ENCODE peak calls at places on chromosomes 11 and 22, in eight cellular contexts. I is AG09309, L is choroid plexus epithelial cell, H is K562, D is lower lobe of right lung, P is astrocyte of the cerebellum, G is astrocyte of the spinal cord, Y is upper lobe of right lung. X is an unnamed sample.

GRCh38 chr22:31947296-31947695 is 3.0 kb downstream of the YWHAH start:
- DNase-seq in I (no peak), L (peak), H (no peak), D (no peak), P (no peak), G (peak), Y (no peak), X (no peak)

GRCh38 chr22:35548762-35549106 is 8.1 kb downstream of the RASD2 start:
- DNase-seq in I (no peak), L (no peak), H (no peak), D (no peak), P (no peak), G (no peak), Y (no peak), X (no peak)

GRCh38 chr22:20218320-20218872 is 49.7 kb downstream of the RTN4R start:
- DNase-seq in I (no peak), L (no peak), H (no peak), D (no peak), P (no peak), G (no peak), Y (no peak), X (no peak)

GRCh38 chr11:8831861-8832260 is 79.1 kb upstream of the AKIP1 start:
- DNase-seq in I (no peak), L (no peak), H (no peak), D (no peak), P (no peak), G (no peak), Y (no peak), X (no peak)

GRCh38 chr11:118012083-118012669 is 26.0 kb downstream of the IL10RA start:
- DNase-seq in I (no peak), L (peak), H (peak), D (peak), P (no peak), G (no peak), Y (peak), X (peak)

GRCh38 chr11:128709402-128709801 is 15.5 kb downstream of the FLI1 start:
- DNase-seq in I (peak), L (peak), H (no peak), D (no peak), P (peak), G (peak), Y (no peak), X (peak)

GRCh38 chr11:113382121-113382520 is 5.5 kb upstream of the ANKK1 start:
- DNase-seq in I (no peak), L (no peak), H (no peak), D (no peak), P (no peak), G (no peak), Y (no peak), X (no peak)

GRCh38 chr11:2587976-2588748 is 111.6 kb downstream of the KCNQ1OT1 start:
- DNase-seq in I (no peak), L (no peak), H (peak), D (no peak), P (no peak), G (no peak), Y (peak), X (no peak)

GRCh38 chr11:61297341-61297740 is 2.2 kb upstream of the VWCE start:
- DNase-seq in I (no peak), L (peak), H (no peak), D (no peak), P (no peak), G (no peak), Y (no peak), X (no peak)

GRCh38 chr11:125483592-125483991 is 12.5 kb downstream of the FEZ1 start:
- DNase-seq in I (no peak), L (no peak), H (no peak), D (no peak), P (no peak), G (no peak), Y (no peak), X (no peak)

GRCh38 chr11:124069429-124070401 is 28.6 kb upstream of the OR10G7 start:
- DNase-seq in I (peak), L (peak), H (peak), D (peak), P (peak), G (peak), Y (peak), X (no peak)

GRCh38 chr11:72179049-72179803 is 12.7 kb upstream of the FOLR1 start:
- DNase-seq in I (no peak), L (no peak), H (no peak), D (no peak), P (no peak), G (no peak), Y (no peak), X (no peak)

GRCh38 chr22:30730351-30730750 is 35.7 kb downstream of the OSBP2 start:
- DNase-seq in I (no peak), L (no peak), H (no peak), D (no peak), P (no peak), G (no peak), Y (no peak), X (no peak)

GRCh38 chr11:119880873-119881272 is 151.9 kb upstream of the NECTIN1 start:
- DNase-seq in I (no peak), L (no peak), H (no peak), D (peak), P (no peak), G (no peak), Y (peak), X (no peak)

GRCh38 chr11:118910309-118911112 is 15.2 kb downstream of the BCL9L start:
- DNase-seq in I (peak), L (peak), H (peak), D (peak), P (peak), G (peak), Y (peak), X (no peak)

GRCh38 chr11:31763296-31763695 is 47.8 kb downstream of the PAX6 start:
- DNase-seq in I (no peak), L (no peak), H (no peak), D (no peak), P (no peak), G (no peak), Y (no peak), X (no peak)

GRCh38 chr11:20360650-20361049 is 2.9 kb upstream of the HTATIP2 start:
- DNase-seq in I (no peak), L (peak), H (no peak), D (no peak), P (peak), G (peak), Y (no peak), X (no peak)

GRCh38 chr11:96339704-96340554 is 3.1 kb downstream of the MAML2 start:
- DNase-seq in I (no peak), L (no peak), H (no peak), D (no peak), P (no peak), G (peak), Y (no peak), X (no peak)

GRCh38 chr22:35984776-35985175 is 43.8 kb downstream of the RBFOX2 start:
- DNase-seq in I (no peak), L (no peak), H (no peak), D (no peak), P (no peak), G (no peak), Y (no peak), X (no peak)

GRCh38 chr11:75079546-75079945 is 17.1 kb downstream of the OR2AT4 start:
- DNase-seq in I (no peak), L (no peak), H (no peak), D (no peak), P (no peak), G (no peak), Y (no peak), X (no peak)

GRCh38 chr11:77311701-77312100 is 10.2 kb upstream of the GDPD4 start:
- DNase-seq in I (no peak), L (no peak), H (no peak), D (no peak), P (no peak), G (no peak), Y (no peak), X (no peak)

GRCh38 chr22:22881116-22882032 is 6.2 kb upstream of the IGLL5 start:
- DNase-seq in I (no peak), L (no peak), H (no peak), D (no peak), P (no peak), G (no peak), Y (no peak), X (no peak)

GRCh38 chr11:37946155-37946766 is 1348.2 kb upstream of the RAG2 start:
- DNase-seq in I (no peak), L (peak), H (no peak), D (no peak), P (peak), G (peak), Y (no peak), X (peak)

GRCh38 chr22:25750569-25751173 is 8.7 kb downstream of the MYO18B start:
- DNase-seq in I (no peak), L (no peak), H (peak), D (no peak), P (no peak), G (no peak), Y (no peak), X (no peak)

GRCh38 chr11:120708511-120709183 is 197.1 kb downstream of the GRIK4 start:
- DNase-seq in I (no peak), L (no peak), H (no peak), D (no peak), P (no peak), G (no peak), Y (no peak), X (no peak)

GRCh38 chr11:61627831-61628753 is 47.2 kb upstream of the SYT7 start:
- DNase-seq in I (peak), L (peak), H (peak), D (peak), P (peak), G (peak), Y (peak), X (no peak)

GRCh38 chr11:125287467-125288232 is 123.1 kb downstream of the PKNOX2 start:
- DNase-seq in I (no peak), L (no peak), H (no peak), D (no peak), P (peak), G (peak), Y (no peak), X (no peak)

GRCh38 chr11:117597083-117597482 is 199.9 kb downstream of the DSCAML1 start:
- DNase-seq in I (no peak), L (peak), H (peak), D (no peak), P (peak), G (peak), Y (peak), X (no peak)

GRCh38 chr22:31585161-31585859 is 76.7 kb downstream of the PISD start:
- DNase-seq in I (peak), L (peak), H (peak), D (no peak), P (no peak), G (peak), Y (no peak), X (no peak)

GRCh38 chr11:102115557-102115956 is 5.3 kb downstream of the YAP1 start:
- DNase-seq in I (no peak), L (peak), H (no peak), D (no peak), P (no peak), G (peak), Y (no peak), X (peak)

GRCh38 chr11:128707671-128708070 is 13.8 kb downstream of the FLI1 start:
- DNase-seq in I (peak), L (peak), H (no peak), D (no peak), P (no peak), G (peak), Y (no peak), X (no peak)

GRCh38 chr11:16356751-16357365 is 512 bp upstream of the SOX6 start:
- DNase-seq in I (no peak), L (no peak), H (no peak), D (no peak), P (peak), G (peak), Y (no peak), X (no peak)

GRCh38 chr11:107282195-107282594 is 175.4 kb downstream of the CWF19L2 start:
- DNase-seq in I (no peak), L (no peak), H (no peak), D (no peak), P (no peak), G (no peak), Y (no peak), X (no peak)

GRCh38 chr22:43296279-43296902 is 46.8 kb downstream of the SCUBE1 start:
- DNase-seq in I (no peak), L (no peak), H (no peak), D (no peak), P (no peak), G (no peak), Y (no peak), X (no peak)

GRCh38 chr11:72406536-72407507 is 27.5 kb downstream of the CLPB start:
- DNase-seq in I (no peak), L (peak), H (no peak), D (no peak), P (no peak), G (no peak), Y (no peak), X (no peak)

GRCh38 chr22:33917744-33918406 is 2.4 kb downstream of the LARGE1 start:
- DNase-seq in I (no peak), L (peak), H (no peak), D (no peak), P (no peak), G (no peak), Y (no peak), X (no peak)

GRCh38 chr11:114142646-114143045 is 83.1 kb downstream of the ZBTB16 start:
- DNase-seq in I (no peak), L (no peak), H (no peak), D (no peak), P (no peak), G (no peak), Y (no peak), X (no peak)

GRCh38 chr22:35582218-35582860 is 34.8 kb downstream of the MB start:
- DNase-seq in I (no peak), L (no peak), H (no peak), D (no peak), P (no peak), G (no peak), Y (no peak), X (no peak)

GRCh38 chr11:65556470-65557279 is 1.5 kb downstream of the LTBP3 start:
- DNase-seq in I (no peak), L (no peak), H (no peak), D (no peak), P (no peak), G (no peak), Y (no peak), X (no peak)

GRCh38 chr22:20952544-20953341 is 14.3 kb upstream of the AIFM3 start:
- DNase-seq in I (no peak), L (no peak), H (no peak), D (no peak), P (no peak), G (no peak), Y (no peak), X (no peak)

DNA sequence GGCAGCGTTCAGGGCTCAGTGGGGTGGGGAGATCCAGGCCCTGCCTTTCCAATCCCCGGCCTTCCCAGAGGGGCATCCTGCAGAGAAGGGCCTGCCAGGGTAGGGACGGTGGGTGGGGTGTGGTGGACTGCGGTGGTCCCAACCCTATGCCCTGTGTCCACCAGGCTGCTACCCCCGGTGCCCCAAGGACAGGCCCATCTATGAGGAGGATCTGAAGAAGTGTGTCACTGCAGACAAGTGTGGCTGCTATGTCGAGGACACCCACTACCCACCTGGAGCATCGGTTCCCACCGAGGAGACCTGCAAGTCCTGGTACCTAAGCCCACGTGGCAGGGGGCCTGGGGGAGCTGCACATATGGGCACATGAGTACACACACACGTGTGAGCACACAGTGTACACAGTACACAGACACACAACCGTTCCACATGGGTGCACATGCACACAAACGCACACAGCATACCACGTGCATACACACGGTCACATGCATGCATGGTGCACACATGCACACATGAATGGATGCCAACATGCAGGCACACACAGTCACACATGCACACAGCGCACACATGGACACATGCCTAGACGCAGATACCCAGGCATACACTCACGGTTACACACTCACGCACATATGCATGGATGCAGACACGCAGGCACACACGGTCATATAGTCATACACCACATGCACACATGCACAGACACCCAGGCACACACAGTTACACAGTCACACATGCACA is 16.1 kb downstream of the MUC2 start:
- DNase-seq in I (no peak), L (no peak), H (no peak), D (peak), P (no peak), G (no peak), Y (peak), X (no peak)
- H3K4me3 ChIP-seq in I (no peak), L (no peak), H (no peak), D (no peak), P (no peak), G (no peak), Y (no peak), X (no peak)

GRCh38 chr22:50312371-50312770 is 4.9 kb upstream of the PLXNB2 start:
- DNase-seq in I (no peak), L (no peak), H (no peak), D (no peak), P (no peak), G (no peak), Y (no peak), X (no peak)
- TF ChIP-seq CTCF in I (no peak), L (no peak), H (no peak), D (no peak), P (no peak), G (no peak), Y (no peak), X (no peak)

GRCh38 chr11:27171391-27171790 is 130.8 kb downstream of the BBOX1 start:
- DNase-seq in I (no peak), L (no peak), H (no peak), D (no peak), P (no peak), G (no peak), Y (no peak), X (no peak)
- H3K4me3 ChIP-seq in I (no peak), L (no peak), H (no peak), D (no peak), P (no peak), G (no peak), Y (no peak), X (no peak)

GRCh38 chr11:63613517-63614135 is 607 bp downstream of the PLAAT3 start:
- DNase-seq in I (no peak), L (no peak), H (no peak), D (peak), P (no peak), G (peak), Y (peak), X (no peak)
- TF ChIP-seq CTCF in I (no peak), L (no peak), H (no peak), D (no peak), P (no peak), G (no peak), Y (no peak), X (no peak)

GRCh38 chr11:7531011-7531410 is 17.2 kb downstream of the PPFIBP2 start:
- DNase-seq in I (no peak), L (peak), H (no peak), D (no peak), P (no peak), G (no peak), Y (no peak), X (no peak)
- H3K4me3 ChIP-seq in I (no peak), L (no peak), H (no peak), D (no peak), P (no peak), G (no peak), Y (no peak), X (no peak)

DNA sequence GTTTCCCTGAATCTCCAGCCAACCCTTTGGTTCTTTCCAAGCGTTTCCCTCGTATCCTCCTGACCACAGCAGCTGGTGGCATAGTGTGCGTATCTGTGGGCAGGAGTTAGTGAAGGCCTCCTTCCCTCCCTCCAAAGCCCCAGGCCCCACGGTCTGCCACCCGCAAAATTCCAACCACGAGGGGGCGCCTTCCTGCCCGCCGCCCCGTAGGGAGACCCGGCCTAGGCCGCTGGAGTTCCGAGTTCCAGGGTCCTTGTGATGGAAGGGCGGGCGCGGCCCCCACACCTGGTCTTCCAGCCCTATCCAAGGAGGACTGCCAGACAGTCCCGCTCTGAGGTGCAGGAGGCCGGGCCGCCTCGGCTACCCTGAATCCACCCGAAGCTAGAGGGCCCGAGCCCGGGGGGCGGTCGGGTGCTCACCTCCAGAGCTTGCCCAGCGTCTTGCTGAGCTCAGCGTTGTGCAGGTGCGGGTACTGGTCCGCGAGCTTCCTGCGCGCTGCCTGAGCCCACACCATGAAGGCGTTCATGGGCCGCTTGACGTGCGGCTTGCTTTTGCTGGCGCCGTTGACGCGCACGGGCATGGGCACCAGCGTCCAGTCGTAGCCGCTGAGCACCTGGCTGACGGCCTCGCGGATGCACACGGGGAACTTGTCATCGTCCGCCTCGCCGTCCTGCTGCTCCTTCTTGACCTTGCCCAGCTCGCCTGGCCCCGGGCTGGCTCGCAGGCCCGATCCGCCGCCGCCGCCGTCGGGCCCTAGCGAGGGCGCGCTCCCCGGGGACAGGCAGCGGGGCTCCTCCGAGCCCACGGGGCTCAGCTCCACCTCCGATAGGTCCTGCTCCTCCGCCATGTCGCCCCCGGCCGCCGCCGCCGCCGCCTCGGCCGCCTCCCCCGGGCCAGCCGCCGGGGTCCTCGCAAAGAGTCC is 1.2 kb downstream of the SOX10 start:
- DNase-seq in I (no peak), L (no peak), H (peak), D (no peak), P (no peak), G (no peak), Y (no peak), X (no peak)
- TF ChIP-seq CTCF in I (peak), L (peak), H (peak), D (peak), P (peak), G (peak), Y (peak), X (peak)

GRCh38 chr22:27185903-27186302 is 528.5 kb downstream of the MIAT start:
- DNase-seq in I (no peak), L (no peak), H (no peak), D (no peak), P (no peak), G (no peak), Y (no peak), X (no peak)
- H3K4me3 ChIP-seq in I (no peak), L (no peak), H (no peak), D (no peak), P (no peak), G (no peak), Y (no peak), X (no peak)

DNA sequence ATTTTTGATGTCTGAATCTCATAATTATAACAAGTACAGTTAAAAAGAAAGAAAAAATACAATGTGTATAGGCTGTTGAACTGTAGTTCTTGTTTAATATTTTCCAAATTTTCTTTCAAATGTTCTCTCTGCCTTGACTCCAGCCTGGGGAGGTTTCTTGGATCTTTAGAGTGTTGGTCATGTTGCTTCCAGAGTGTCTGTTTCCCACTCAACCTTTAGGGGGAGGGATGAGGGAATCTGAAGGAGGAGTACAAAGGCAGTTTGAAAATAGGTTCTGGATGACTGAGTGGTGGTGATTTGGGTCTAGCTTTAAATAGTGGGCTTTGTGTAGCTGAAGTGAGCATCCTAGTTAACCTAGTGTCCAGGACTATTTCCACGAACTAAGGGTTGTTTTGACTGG is 2.0 kb downstream of the CTNND1 start:
- DNase-seq in I (no peak), L (peak), H (peak), D (no peak), P (no peak), G (peak), Y (no peak), X (no peak)
- TF ChIP-seq CTCF in I (peak), L (peak), H (peak), D (peak), P (peak), G (peak), Y (peak), X (peak)

GRCh38 chr22:46612341-46612903 is 7.8 kb upstream of the GRAMD4 start:
- DNase-seq in I (no peak), L (no peak), H (no peak), D (no peak), P (no peak), G (no peak), Y (no peak), X (no peak)
- H3K4me3 ChIP-seq in I (no peak), L (no peak), H (no peak), D (no peak), P (no peak), G (no peak), Y (no peak), X (no peak)